ENCODE peak calls at places on chromosomes 1 and 21, in six cellular contexts. C, R, M, E, O and U are unnamed samples.
A peak's percentile ranks its signal among the peaks of the same experiment; 100 is the strongest.

GRCh38 chr1:12001249-12001917 is 17.9 kb upstream of the MIIP start:
- DNase-seq in C (no peak), R (peak; percentile 68), M (peak; percentile 71), E (peak; percentile 72), O (no peak), U (no peak)

GRCh38 chr21:43921979-43922945 is 57.2 kb downstream of the AGPAT3 start:
- DNase-seq in C (no peak), R (no peak), M (no peak), E (peak; percentile 81), O (no peak), U (no peak)

GRCh38 chr21:20997308-20997632 is 939 bp upstream of the NCAM2 start:
- DNase-seq in C (no peak), R (no peak), M (no peak), E (no peak), O (no peak), U (no peak)

GRCh38 chr1:33001282-33001681 is 35.4 kb downstream of the AK2 start:
- DNase-seq in C (no peak), R (no peak), M (no peak), E (peak; percentile 39), O (no peak), U (no peak)

GRCh38 chr1:94801919-94802546 is 18.1 kb upstream of the SLC44A3 start:
- DNase-seq in C (no peak), R (peak; percentile 91), M (peak; percentile 28), E (peak; percentile 35), O (peak; percentile 32), U (peak; percentile 61)

GRCh38 chr1:92536593-92537332 is 50.0 kb upstream of the GFI1 start:
- DNase-seq in C (no peak), R (peak; percentile 57), M (no peak), E (peak; percentile 75), O (no peak), U (no peak)

GRCh38 chr1:152970495-152970894 is at the start of gene SPRR4:
- DNase-seq in C (no peak), R (no peak), M (no peak), E (no peak), O (no peak), U (no peak)

GRCh38 chr1:95219407-95219806 is 14.6 kb upstream of the RWDD3 start:
- DNase-seq in C (no peak), R (no peak), M (no peak), E (no peak), O (no peak), U (no peak)

GRCh38 chr1:108505766-108506075 is 54.2 kb upstream of the EEIG2 start:
- DNase-seq in C (no peak), R (no peak), M (no peak), E (peak; percentile 65), O (no peak), U (no peak)

GRCh38 chr1:212699104-212699838 is 369 bp downstream of the BATF3 start:
- DNase-seq in C (no peak), R (peak; percentile 81), M (peak; percentile 75), E (peak; percentile 48), O (peak; percentile 42), U (peak; percentile 59)

GRCh38 chr1:156931974-156932710 is 11.7 kb downstream of the LRRC71 start:
- DNase-seq in C (no peak), R (no peak), M (no peak), E (no peak), O (no peak), U (no peak)

GRCh38 chr1:162905759-162906158 is 44.8 kb upstream of the CCDC190 start:
- DNase-seq in C (no peak), R (peak; percentile 91), M (no peak), E (no peak), O (no peak), U (no peak)

GRCh38 chr1:214029796-214030195 is 42.0 kb downstream of the PROX1 start:
- DNase-seq in C (no peak), R (peak; percentile 6), M (peak; percentile 65), E (no peak), O (no peak), U (no peak)

GRCh38 chr1:117113199-117113598 is 8.3 kb downstream of the TRIM45 start:
- DNase-seq in C (no peak), R (no peak), M (no peak), E (no peak), O (no peak), U (no peak)

GRCh38 chr1:37723072-37723389 is 30.7 kb downstream of the CDCA8 start:
- DNase-seq in C (no peak), R (no peak), M (no peak), E (no peak), O (no peak), U (no peak)

GRCh38 chr1:36369472-36369871 is 16.3 kb downstream of the STK40 start:
- DNase-seq in C (no peak), R (no peak), M (no peak), E (no peak), O (no peak), U (no peak)

GRCh38 chr1:36369061-36369470 is 16.7 kb downstream of the STK40 start:
- DNase-seq in C (no peak), R (peak; percentile 80), M (peak; percentile 91), E (peak; percentile 85), O (peak; percentile 70), U (peak; percentile 88)

GRCh38 chr1:36367067-36367466 is 18.7 kb downstream of the STK40 start:
- DNase-seq in C (no peak), R (no peak), M (no peak), E (peak; percentile 82), O (no peak), U (no peak)

GRCh38 chr1:36366091-36366661 is 19.5 kb downstream of the STK40 start:
- DNase-seq in C (no peak), R (peak; percentile 33), M (no peak), E (peak; percentile 90), O (no peak), U (no peak)

DNA sequence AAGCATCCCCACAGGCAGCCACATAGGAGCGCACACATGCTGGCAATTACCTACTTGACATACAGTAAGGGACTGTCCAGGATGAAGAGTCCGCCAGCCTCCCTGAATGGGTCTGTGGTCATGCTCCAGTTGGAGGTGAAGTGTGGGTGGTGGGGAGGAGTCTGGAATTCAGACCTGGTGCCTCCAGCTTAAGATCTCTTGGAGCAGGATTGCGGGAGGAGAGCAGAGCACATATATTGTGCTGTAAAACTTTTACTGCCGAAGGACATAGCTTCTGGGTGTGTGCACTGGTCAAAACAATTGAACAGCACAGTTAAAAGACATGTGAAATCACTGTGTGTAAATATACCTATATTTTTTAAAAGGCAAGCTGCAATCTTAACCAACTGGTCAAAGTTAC is 17.9 kb downstream of the STK40 start:
- DNase-seq in C (no peak), R (no peak), M (no peak), E (no peak), O (no peak), U (no peak)
- H3K4me1 ChIP-seq in C (peaks cover 63% of the 10 kb centered on the region), R (peaks cover 32% of the 10 kb centered on the region), M (no peaks in the 10 kb centered on the region), E (peaks cover 49% of the 10 kb centered on the region), O (peaks cover 63% of the 10 kb centered on the region), U (peaks cover 29% of the 10 kb centered on the region)

GRCh38 chr1:18112611-18113010 is 5.0 kb downstream of the IGSF21 start:
- DNase-seq in C (no peak), R (no peak), M (no peak), E (no peak), O (no peak), U (no peak)

GRCh38 chr1:18118078-18118477 is 10.5 kb downstream of the IGSF21 start:
- DNase-seq in C (no peak), R (no peak), M (no peak), E (no peak), O (no peak), U (no peak)

GRCh38 chr1:18116777-18117176 is 9.2 kb downstream of the IGSF21 start:
- DNase-seq in C (no peak), R (no peak), M (no peak), E (no peak), O (no peak), U (no peak)

GRCh38 chr1:18111605-18112297 is 4.2 kb downstream of the IGSF21 start:
- DNase-seq in C (no peak), R (no peak), M (no peak), E (no peak), O (no peak), U (no peak)

GRCh38 chr1:18114726-18115410 is 7.3 kb downstream of the IGSF21 start:
- DNase-seq in C (no peak), R (no peak), M (no peak), E (no peak), O (no peak), U (no peak)
- H3K9me3 ChIP-seq in C (no peaks in the 10 kb centered on the region), R (no peaks in the 10 kb centered on the region), M (no peaks in the 10 kb centered on the region), E (no peaks in the 10 kb centered on the region), O (no peaks in the 10 kb centered on the region), U (no peaks in the 10 kb centered on the region)

DNA sequence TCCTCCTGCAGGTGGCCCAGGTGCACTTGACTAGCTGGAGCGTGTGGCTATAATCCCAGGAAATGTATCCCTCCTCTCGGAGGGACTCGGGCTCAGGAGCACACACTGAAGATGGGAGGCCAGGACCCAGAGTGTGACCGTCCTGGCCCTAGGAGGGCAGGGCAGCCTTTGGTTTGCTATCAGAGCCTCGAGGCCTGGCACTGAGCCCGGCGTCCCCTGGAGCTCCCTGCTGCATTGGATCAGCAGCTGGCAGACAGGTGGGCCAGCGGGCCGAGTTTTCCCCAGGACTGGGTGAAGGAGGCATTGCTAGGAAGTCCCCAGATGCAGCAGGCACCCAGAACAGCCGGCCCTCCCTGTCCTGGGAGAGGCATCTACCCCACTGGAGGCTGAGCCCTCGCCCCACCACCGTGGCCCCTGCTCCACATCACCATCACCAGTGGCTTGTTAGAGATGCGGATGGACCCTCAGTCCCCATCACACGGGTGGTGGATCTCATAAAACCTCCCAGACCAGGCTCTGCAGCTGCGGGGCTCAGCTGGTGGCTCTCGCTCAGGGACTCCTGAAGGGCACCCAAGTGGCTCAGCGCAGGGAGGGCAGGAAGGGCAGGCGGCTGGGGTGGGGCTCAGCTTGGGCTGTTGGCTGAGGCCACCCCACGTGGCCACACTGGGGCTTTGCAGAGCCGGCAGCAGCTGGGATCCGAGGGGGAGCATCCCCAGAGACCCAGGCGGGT is 32.7 kb upstream of the POFUT2 start:
- DNase-seq in C (no peak), R (no peak), M (no peak), E (no peak), O (peak; percentile 12), U (no peak)
- H3K4me1 ChIP-seq in C (peaks cover 88% of the 10 kb centered on the region), R (peaks cover 21% of the 10 kb centered on the region), M (peaks cover under 1% of the 10 kb centered on the region), E (peaks cover 17% of the 10 kb centered on the region), O (peaks cover 12% of the 10 kb centered on the region), U (no peaks in the 10 kb centered on the region)

GRCh38 chr1:104466068-104466467 is 716.4 kb downstream of the AMY1C start:
- DNase-seq in C (no peak), R (no peak), M (no peak), E (no peak), O (no peak), U (no peak)

GRCh38 chr1:104460880-104461279 is 711.2 kb downstream of the AMY1C start:
- DNase-seq in C (no peak), R (no peak), M (no peak), E (no peak), O (no peak), U (no peak)

GRCh38 chr1:104468282-104468681 is 718.6 kb downstream of the AMY1C start:
- DNase-seq in C (no peak), R (no peak), M (no peak), E (no peak), O (no peak), U (no peak)

GRCh38 chr1:104467590-104467989 is 717.9 kb downstream of the AMY1C start:
- DNase-seq in C (no peak), R (no peak), M (no peak), E (no peak), O (no peak), U (no peak)

GRCh38 chr1:104463126-104463697 is 713.5 kb downstream of the AMY1C start:
- DNase-seq in C (no peak), R (no peak), M (no peak), E (no peak), O (no peak), U (no peak)
- H3K9me3 ChIP-seq in C (peaks cover 12% of the 10 kb centered on the region), R (no peaks in the 10 kb centered on the region), M (no peaks in the 10 kb centered on the region), E (peaks cover 54% of the 10 kb centered on the region), O (peaks cover 6% of the 10 kb centered on the region), U (peaks cover 85% of the 10 kb centered on the region)

GRCh38 chr1:89959070-89959654 is 35.7 kb upstream of the ZNF326 start:
- DNase-seq in C (no peak), R (no peak), M (no peak), E (no peak), O (no peak), U (no peak)
- H3K4me1 ChIP-seq in C (peaks cover 24% of the 10 kb centered on the region), R (peaks cover 18% of the 10 kb centered on the region), M (peaks cover 17% of the 10 kb centered on the region), E (no peaks in the 10 kb centered on the region), O (no peaks in the 10 kb centered on the region), U (peaks cover under 1% of the 10 kb centered on the region)